ENCODE peak calls at places on chromosome 14, in ten cellular contexts. C, S, P, G, A, K, N, B, D and T are unnamed samples. For H3K27me3 and H3K4me1, the result is how much of the 10 kb centered on the place peaks cover.

GRCh38 chr14:103871596-103872480 is 24.5 kb upstream of the PPP1R13B start:
- DNase-seq in C (no peak), S (no peak), P (no peak), G (peak), A (peak), K (peak), N (no peak), B (peak), D (peak), T (peak)

GRCh38 chr14:77028384-77029246 is at the start of gene IRF2BPL:
- DNase-seq in C (peak), S (peak), P (peak), G (peak), A (peak), K (peak), N (peak), B (peak), D (peak), T (peak)

GRCh38 chr14:53956427-53957201 is at the start of gene BMP4:
- DNase-seq in C (peak), S (peak), P (no peak), G (peak), A (peak), K (peak), N (peak), B (no peak), D (peak), T (peak)

GRCh38 chr14:66401447-66402095 is 84.6 kb upstream of the CCDC196 start:
- DNase-seq in C (no peak), S (no peak), P (no peak), G (no peak), A (no peak), K (no peak), N (peak), B (no peak), D (no peak), T (no peak)

GRCh38 chr14:81436296-81437138 is 36.4 kb upstream of the STON2 start:
- DNase-seq in C (peak), S (peak), P (no peak), G (peak), A (peak), K (peak), N (peak), B (peak), D (peak), T (peak)

GRCh38 chr14:78758333-78758732 is 588.2 kb downstream of the NRXN3 start:
- DNase-seq in C (no peak), S (no peak), P (no peak), G (no peak), A (no peak), K (no peak), N (peak), B (peak), D (no peak), T (no peak)

GRCh38 chr14:75453817-75454434 is 26.1 kb downstream of the JDP2 start:
- DNase-seq in C (peak), S (no peak), P (no peak), G (no peak), A (no peak), K (no peak), N (no peak), B (no peak), D (no peak), T (no peak)

GRCh38 chr14:64779472-64779871 is 75.2 kb downstream of the PLEKHG3 start:
- DNase-seq in C (peak), S (no peak), P (no peak), G (no peak), A (peak), K (no peak), N (no peak), B (no peak), D (no peak), T (no peak)

GRCh38 chr14:37034410-37035285 is 137.8 kb downstream of the SLC25A21 start:
- DNase-seq in C (no peak), S (no peak), P (no peak), G (no peak), A (no peak), K (peak), N (no peak), B (no peak), D (peak), T (no peak)

GRCh38 chr14:26987734-26988363 is 390.0 kb upstream of the NOVA1 start:
- DNase-seq in C (no peak), S (no peak), P (no peak), G (no peak), A (no peak), K (no peak), N (no peak), B (no peak), D (no peak), T (no peak)

GRCh38 chr14:36485773-36486172 is 34.3 kb downstream of the NKX2-1 start:
- DNase-seq in C (no peak), S (no peak), P (no peak), G (no peak), A (no peak), K (no peak), N (no peak), B (no peak), D (no peak), T (no peak)

GRCh38 chr14:54589843-54590242 is 22.9 kb downstream of the SAMD4A start:
- DNase-seq in C (no peak), S (no peak), P (no peak), G (no peak), A (no peak), K (no peak), N (no peak), B (no peak), D (no peak), T (no peak)

GRCh38 chr14:65224799-65225198 is 122.5 kb upstream of the MAX start:
- DNase-seq in C (no peak), S (no peak), P (no peak), G (no peak), A (no peak), K (no peak), N (no peak), B (no peak), D (no peak), T (no peak)

GRCh38 chr14:71169861-71170260 is 262.6 kb downstream of the PCNX1 start:
- DNase-seq in C (no peak), S (no peak), P (no peak), G (no peak), A (no peak), K (no peak), N (no peak), B (no peak), D (no peak), T (no peak)

GRCh38 chr14:77498120-77498979 is at the start of gene ISM2:
- DNase-seq in C (no peak), S (peak), P (no peak), G (no peak), A (no peak), K (peak), N (peak), B (peak), D (peak), T (peak)

GRCh38 chr14:27078176-27078575 is 480.3 kb upstream of the NOVA1 start:
- DNase-seq in C (no peak), S (no peak), P (no peak), G (no peak), A (no peak), K (no peak), N (no peak), B (no peak), D (no peak), T (no peak)

GRCh38 chr14:37457334-37457733 is 137.7 kb downstream of the FOXA1 start:
- DNase-seq in C (no peak), S (no peak), P (no peak), G (no peak), A (no peak), K (no peak), N (no peak), B (no peak), D (no peak), T (no peak)

GRCh38 chr14:86646688-86647687 is 1117.0 kb downstream of the FLRT2 start:
- DNase-seq in C (no peak), S (no peak), P (no peak), G (no peak), A (no peak), K (no peak), N (peak), B (no peak), D (no peak), T (no peak)

GRCh38 chr14:100317897-100318808 is 5.0 kb upstream of the SLC25A47 start:
- DNase-seq in C (peak), S (peak), P (no peak), G (peak), A (peak), K (peak), N (no peak), B (no peak), D (peak), T (peak)

GRCh38 chr14:63051966-63052365 is 6.7 kb upstream of the KCNH5 start:
- DNase-seq in C (no peak), S (no peak), P (no peak), G (no peak), A (no peak), K (no peak), N (no peak), B (no peak), D (no peak), T (no peak)

GRCh38 chr14:26849514-26849913 is 251.7 kb upstream of the NOVA1 start:
- DNase-seq in C (no peak), S (no peak), P (no peak), G (no peak), A (no peak), K (no peak), N (no peak), B (no peak), D (no peak), T (no peak)

GRCh38 chr14:101061411-101062064 is 158.0 kb upstream of the RTL1 start:
- DNase-seq in C (peak), S (no peak), P (no peak), G (peak), A (no peak), K (no peak), N (no peak), B (no peak), D (peak), T (peak)

GRCh38 chr14:105840266-105841021 is 314.1 kb downstream of the TMEM121 start:
- DNase-seq in C (peak), S (no peak), P (no peak), G (no peak), A (no peak), K (no peak), N (no peak), B (no peak), D (peak), T (peak)

GRCh38 chr14:44170099-44170498 is 337.0 kb downstream of the FSCB start:
- DNase-seq in C (no peak), S (no peak), P (no peak), G (no peak), A (no peak), K (no peak), N (no peak), B (no peak), D (no peak), T (no peak)

GRCh38 chr14:88962356-88962755 is 137.9 kb downstream of the TTC8 start:
- DNase-seq in C (no peak), S (no peak), P (no peak), G (no peak), A (no peak), K (no peak), N (no peak), B (no peak), D (no peak), T (no peak)

GRCh38 chr14:72714871-72715214 is 179.1 kb downstream of the DPF3 start:
- DNase-seq in C (no peak), S (no peak), P (no peak), G (peak), A (peak), K (no peak), N (no peak), B (no peak), D (no peak), T (no peak)

GRCh38 chr14:71852201-71852600 is 80.0 kb upstream of the RGS6 start:
- DNase-seq in C (no peak), S (no peak), P (no peak), G (no peak), A (no peak), K (no peak), N (no peak), B (peak), D (no peak), T (no peak)

GRCh38 chr14:105927094-105927475 is 400.7 kb downstream of the TMEM121 start:
- DNase-seq in C (peak), S (no peak), P (no peak), G (no peak), A (peak), K (no peak), N (no peak), B (no peak), D (peak), T (peak)

GRCh38 chr14:99518441-99519346 is 37.5 kb downstream of the CCNK start:
- DNase-seq in C (peak), S (peak), P (no peak), G (peak), A (peak), K (peak), N (peak), B (peak), D (peak), T (peak)

GRCh38 chr14:103107941-103108748 is 13.6 kb downstream of the EXOC3L4 start:
- DNase-seq in C (no peak), S (no peak), P (no peak), G (no peak), A (no peak), K (no peak), N (no peak), B (no peak), D (no peak), T (no peak)

GRCh38 chr14:65230287-65230728 is 128.0 kb upstream of the MAX start:
- DNase-seq in C (no peak), S (no peak), P (no peak), G (no peak), A (peak), K (no peak), N (peak), B (no peak), D (no peak), T (no peak)

GRCh38 chr14:23182372-23183014 is 967 bp downstream of the SLC7A8 start:
- DNase-seq in C (peak), S (peak), P (no peak), G (peak), A (no peak), K (peak), N (no peak), B (no peak), D (no peak), T (peak)

GRCh38 chr14:63795532-63795931 is 57.3 kb upstream of the SYNE2 start:
- DNase-seq in C (no peak), S (no peak), P (no peak), G (no peak), A (no peak), K (no peak), N (no peak), B (no peak), D (no peak), T (no peak)

GRCh38 chr14:95183532-95184412 is 26.4 kb upstream of the DICER1 start:
- DNase-seq in C (no peak), S (no peak), P (no peak), G (no peak), A (no peak), K (no peak), N (no peak), B (no peak), D (no peak), T (no peak)

GRCh38 chr14:103097994-103098957 is 3.8 kb downstream of the EXOC3L4 start:
- DNase-seq in C (no peak), S (no peak), P (no peak), G (no peak), A (no peak), K (no peak), N (no peak), B (no peak), D (no peak), T (peak)

GRCh38 chr14:32939254-32940065 is 781 bp downstream of the NPAS3 start:
- DNase-seq in C (peak), S (peak), P (no peak), G (peak), A (peak), K (peak), N (no peak), B (peak), D (peak), T (peak)
- H3K27me3 ChIP-seq in C (under half), S (under half), P (under half), G (under half), A (under half), K (under half), N (under half), B (under half), D (under half), T (half or more)

GRCh38 chr14:35340616-35341453 is 48.7 kb downstream of the PSMA6 start:
- DNase-seq in C (peak), S (no peak), P (no peak), G (no peak), A (no peak), K (no peak), N (no peak), B (no peak), D (no peak), T (no peak)

GRCh38 chr14:35342160-35343010 is 50.2 kb downstream of the PSMA6 start:
- DNase-seq in C (no peak), S (peak), P (no peak), G (peak), A (peak), K (no peak), N (no peak), B (no peak), D (no peak), T (no peak)

GRCh38 chr14:35343709-35344474 is 51.7 kb downstream of the PSMA6 start:
- DNase-seq in C (peak), S (no peak), P (no peak), G (no peak), A (no peak), K (no peak), N (no peak), B (no peak), D (peak), T (no peak)

GRCh38 chr14:35339761-35340406 is 47.7 kb downstream of the PSMA6 start:
- DNase-seq in C (no peak), S (no peak), P (no peak), G (no peak), A (no peak), K (no peak), N (no peak), B (no peak), D (no peak), T (peak)

GRCh38 chr14:35341454-35342159 is 49.4 kb downstream of the PSMA6 start:
- DNase-seq in C (peak), S (peak), P (peak), G (peak), A (peak), K (peak), N (peak), B (no peak), D (peak), T (peak)
- H3K4me1 ChIP-seq in C (under half), S (half or more), P (half or more), G (under half), A (half or more), K (under half), N (half or more), B (under half), D (under half), T (under half)

GRCh38 chr14:25007832-25008231 is 42.1 kb downstream of the STXBP6 start:
- DNase-seq in C (no peak), S (no peak), P (no peak), G (no peak), A (no peak), K (no peak), N (no peak), B (no peak), D (peak), T (no peak)

GRCh38 chr14:25009891-25010290 is 40.1 kb downstream of the STXBP6 start:
- DNase-seq in C (no peak), S (no peak), P (no peak), G (no peak), A (no peak), K (no peak), N (peak), B (no peak), D (peak), T (no peak)

GRCh38 chr14:25011095-25011494 is 38.9 kb downstream of the STXBP6 start:
- DNase-seq in C (no peak), S (no peak), P (no peak), G (no peak), A (no peak), K (no peak), N (no peak), B (no peak), D (no peak), T (no peak)

GRCh38 chr14:25006961-25007795 is 42.8 kb downstream of the STXBP6 start:
- DNase-seq in C (no peak), S (no peak), P (no peak), G (no peak), A (no peak), K (no peak), N (peak), B (no peak), D (peak), T (no peak)

GRCh38 chr14:25010471-25010870 is 39.5 kb downstream of the STXBP6 start:
- DNase-seq in C (no peak), S (no peak), P (no peak), G (no peak), A (no peak), K (no peak), N (no peak), B (no peak), D (no peak), T (no peak)
- H3K27ac ChIP-seq in C (no peak), S (no peak), P (no peak), G (no peak), A (no peak), K (no peak), N (no peak), B (no peak), D (no peak), T (peak)

DNA sequence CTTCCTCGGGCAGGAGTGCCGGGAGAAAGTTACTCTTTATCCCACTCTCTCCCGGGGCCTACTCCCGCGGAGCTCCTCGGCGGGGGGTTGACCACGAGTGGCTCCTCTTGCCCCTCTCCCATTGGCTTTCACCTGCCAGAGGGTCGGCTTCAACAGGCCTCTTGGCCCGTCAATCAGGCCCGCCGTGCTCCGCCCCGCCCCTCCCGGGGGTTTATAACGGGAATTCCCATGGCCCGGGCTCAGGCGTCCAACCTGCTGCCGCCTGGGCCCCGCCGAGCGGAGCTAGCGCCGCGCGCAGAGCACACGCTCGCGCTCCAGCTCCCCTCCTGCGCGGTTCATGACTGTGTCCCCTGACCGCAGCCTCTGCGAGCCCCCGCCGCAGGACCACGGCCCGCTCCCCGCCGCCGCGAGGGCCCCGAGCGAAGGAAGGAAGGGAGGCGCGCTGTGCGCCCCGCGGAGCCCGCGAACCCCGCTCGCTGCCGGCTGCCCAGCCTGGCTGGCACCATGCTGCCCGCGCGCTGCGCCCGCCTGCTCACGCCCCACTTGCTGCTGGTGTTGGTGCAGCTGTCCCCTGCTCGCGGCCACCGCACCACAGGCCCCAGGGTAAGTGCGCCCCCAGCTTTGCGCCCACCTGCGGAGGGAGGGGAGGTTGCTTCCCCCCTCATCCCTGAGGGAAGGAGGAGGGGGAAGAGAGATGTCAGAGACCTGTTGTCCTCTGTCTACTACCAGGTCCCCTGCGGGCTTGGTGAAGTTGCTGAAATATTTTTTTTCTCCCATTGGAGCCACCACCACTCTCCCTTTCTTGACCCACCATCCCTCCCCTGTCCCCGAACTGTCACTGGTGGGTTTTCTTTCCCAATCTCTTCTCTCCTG is at the start of gene SMOC1:
- DNase-seq in C (peak), S (peak), P (no peak), G (peak), A (no peak), K (peak), N (peak), B (peak), D (peak), T (peak)
- H3K27me3 ChIP-seq in C (under half), S (under half), P (under half), G (under half), A (half or more), K (under half), N (under half), B (under half), D (under half), T (half or more)

GRCh38 chr14:61392297-61392696 is 70.9 kb downstream of the PRKCH start:
- DNase-seq in C (no peak), S (no peak), P (no peak), G (no peak), A (no peak), K (no peak), N (no peak), B (no peak), D (no peak), T (no peak)
- H3K4me1 ChIP-seq in C (under half), S (under half), P (under half), G (under half), A (under half), K (under half), N (under half), B (under half), D (under half), T (under half)